ENCODE peak calls at places on chromosome 17, in four cellular contexts. S, N, V and Q are unnamed samples. For H3K4me1, the result is how much of the 10 kb centered on the place peaks cover.

GRCh38 chr17:17609121-17609520 is 17.6 kb upstream of the PEMT start:
- DNase-seq in S (no peak), N (peak), V (no peak), Q (no peak)

GRCh38 chr17:9948967-9949366 is 43.9 kb upstream of the RCVRN start:
- DNase-seq in S (no peak), N (no peak), V (no peak), Q (no peak)

GRCh38 chr17:80783971-80784370 is 207.7 kb upstream of the CHMP6 start:
- DNase-seq in S (peak), N (no peak), V (no peak), Q (no peak)

GRCh38 chr17:13522749-13523148 is 79.0 kb downstream of the HS3ST3A1 start:
- DNase-seq in S (no peak), N (no peak), V (no peak), Q (no peak)

GRCh38 chr17:76076765-76077581 is 2.0 kb upstream of the ZACN start:
- DNase-seq in S (no peak), N (peak), V (peak), Q (no peak)

GRCh38 chr17:27323538-27324212 is 29.8 kb downstream of the WSB1 start:
- DNase-seq in S (peak), N (peak), V (peak), Q (peak)

GRCh38 chr17:61482467-61482866 is 30.2 kb downstream of the TBX4 start:
- DNase-seq in S (no peak), N (no peak), V (no peak), Q (no peak)

GRCh38 chr17:10107320-10108165 is 90.9 kb downstream of the GAS7 start:
- DNase-seq in S (peak), N (no peak), V (no peak), Q (no peak)

GRCh38 chr17:48198950-48199541 is 91.5 kb downstream of the SNX11 start:
- DNase-seq in S (no peak), N (no peak), V (no peak), Q (peak)

GRCh38 chr17:38428643-38429371 is 543 bp downstream of the ARHGAP23 start:
- DNase-seq in S (peak), N (peak), V (peak), Q (no peak)

GRCh38 chr17:60390223-60390622 is 1.7 kb downstream of the USP32 start:
- DNase-seq in S (no peak), N (no peak), V (no peak), Q (no peak)

GRCh38 chr17:37818689-37819088 is 73.8 kb upstream of the HNF1B start:
- DNase-seq in S (no peak), N (no peak), V (no peak), Q (peak)

GRCh38 chr17:65560628-65561371 is 648 bp downstream of the AXIN2 start:
- DNase-seq in S (peak), N (peak), V (peak), Q (peak)

GRCh38 chr17:82678265-82678891 is 20.1 kb downstream of the RAB40B start:
- DNase-seq in S (no peak), N (no peak), V (no peak), Q (no peak)

GRCh38 chr17:77281904-77282367 is 141.2 kb downstream of the SEC14L1 start:
- DNase-seq in S (no peak), N (peak), V (peak), Q (no peak)

GRCh38 chr17:43671075-43671692 is 9.5 kb upstream of the MEOX1 start:
- DNase-seq in S (no peak), N (no peak), V (no peak), Q (peak)

GRCh38 chr17:70622382-70623260 is 453.3 kb downstream of the KCNJ2 start:
- DNase-seq in S (peak), N (peak), V (peak), Q (no peak)

DNA sequence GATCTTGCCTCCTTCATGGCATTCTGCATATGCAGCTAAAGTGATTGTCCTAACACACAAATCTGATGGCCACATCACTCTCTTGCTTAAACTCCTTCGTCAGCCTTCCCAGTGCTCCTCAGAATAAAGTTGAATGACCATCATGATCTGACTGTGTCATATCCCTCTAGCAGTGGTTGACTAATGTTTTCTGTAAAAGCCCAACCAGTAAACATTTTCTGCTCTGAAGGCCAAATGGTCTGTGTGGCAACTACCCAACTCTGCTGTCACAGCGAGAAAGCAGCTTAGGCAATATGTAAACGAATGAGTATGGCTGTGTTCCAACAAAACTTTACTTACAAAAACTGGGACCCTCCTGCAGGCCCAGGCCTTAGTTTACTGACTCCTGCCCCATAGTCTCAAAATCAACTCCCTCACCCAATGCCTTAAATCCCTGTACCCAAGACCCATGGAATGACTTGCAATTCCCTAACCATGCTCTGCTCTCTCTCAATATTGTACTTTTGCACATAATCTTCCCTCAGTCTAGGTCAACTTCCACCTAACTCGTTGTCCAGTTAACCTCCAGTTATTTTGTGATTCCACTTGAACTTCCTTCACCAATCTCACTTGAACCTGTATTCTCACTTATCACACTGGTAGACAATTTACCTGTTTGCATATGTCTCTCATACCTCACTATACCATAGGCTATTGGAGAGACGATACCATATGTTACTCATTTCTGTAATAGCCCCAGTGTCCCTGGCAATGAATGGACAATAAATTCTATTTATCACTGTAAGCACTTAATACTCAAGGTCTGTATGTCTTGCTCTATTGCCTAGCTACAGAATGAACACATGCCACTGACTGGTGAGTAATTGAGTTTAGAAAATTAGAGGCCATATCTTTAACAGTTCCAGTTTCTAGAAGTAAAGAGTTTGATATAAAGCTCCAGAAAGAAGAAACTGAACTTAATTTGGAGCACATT is 29.1 kb downstream of the TMEM100 start:
- DNase-seq in S (peak), N (no peak), V (no peak), Q (no peak)
- H3K4me1 ChIP-seq in S (under half), N (under half), V (under half), Q (under half)

GRCh38 chr17:16352838-16353701 is at the start of gene CENPV:
- DNase-seq in S (peak), N (peak), V (peak), Q (peak)
- TF ChIP-seq POLR2AphosphoS5 in S (no peak), N (peak), V (no peak), Q (no peak)

GRCh38 chr17:66571745-66572144 is 263.2 kb upstream of the CACNG5 start:
- DNase-seq in S (no peak), N (no peak), V (no peak), Q (no peak)

GRCh38 chr17:66567234-66568170 is 265.1 kb downstream of the PRKCA start:
- DNase-seq in S (peak), N (peak), V (peak), Q (peak)

GRCh38 chr17:66573078-66573477 is 261.8 kb upstream of the CACNG5 start:
- DNase-seq in S (no peak), N (no peak), V (no peak), Q (no peak)

GRCh38 chr17:66570353-66571195 is 264.3 kb upstream of the CACNG5 start:
- DNase-seq in S (no peak), N (no peak), V (no peak), Q (peak)

DNA sequence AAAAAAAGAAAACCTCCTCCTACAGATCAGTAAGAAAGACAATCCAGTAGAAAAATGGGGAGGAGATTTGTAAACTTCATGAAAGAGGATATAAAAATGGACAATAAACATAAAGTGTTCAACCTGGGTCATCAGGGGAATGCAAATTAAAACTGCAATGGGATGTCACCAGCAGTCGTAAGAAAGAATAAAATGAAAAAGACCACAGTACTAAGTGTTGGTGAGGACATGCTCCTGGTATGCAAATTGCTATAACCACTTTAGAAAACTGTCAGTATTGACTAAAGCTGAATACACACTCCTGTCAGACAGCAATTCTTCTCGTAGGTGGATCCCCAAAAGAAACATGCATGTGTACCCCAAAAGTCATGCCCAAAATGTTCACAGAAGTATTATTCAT is 265.3 kb upstream of the CACNG5 start:
- DNase-seq in S (no peak), N (no peak), V (no peak), Q (no peak)
- TF ChIP-seq CTCF in S (no peak), N (no peak), V (no peak), Q (no peak)

DNA sequence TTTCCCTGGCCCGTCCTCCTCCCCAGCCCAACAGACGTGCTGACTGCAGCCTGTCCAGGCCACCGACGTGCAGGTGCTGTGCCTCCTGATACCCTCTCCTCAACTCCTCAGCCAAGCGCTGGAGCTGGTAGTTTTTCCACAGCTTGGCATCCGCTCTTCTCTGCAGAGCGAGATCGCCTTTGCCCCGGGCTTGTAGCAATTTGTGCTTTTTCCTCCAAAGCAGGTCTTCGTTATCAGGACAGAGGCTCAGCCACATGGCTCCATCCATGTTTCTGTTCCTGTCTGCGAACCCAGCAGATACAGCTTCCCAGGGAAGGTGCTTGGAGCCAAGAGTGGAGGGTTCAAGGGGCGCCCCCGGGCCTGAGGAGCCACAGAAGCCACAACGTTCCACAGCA is 10.9 kb downstream of the CEP295NL start:
- DNase-seq in S (no peak), N (no peak), V (no peak), Q (no peak)
- H3K4me1 ChIP-seq in S (half or more), N (under half), V (under half), Q (under half)

DNA sequence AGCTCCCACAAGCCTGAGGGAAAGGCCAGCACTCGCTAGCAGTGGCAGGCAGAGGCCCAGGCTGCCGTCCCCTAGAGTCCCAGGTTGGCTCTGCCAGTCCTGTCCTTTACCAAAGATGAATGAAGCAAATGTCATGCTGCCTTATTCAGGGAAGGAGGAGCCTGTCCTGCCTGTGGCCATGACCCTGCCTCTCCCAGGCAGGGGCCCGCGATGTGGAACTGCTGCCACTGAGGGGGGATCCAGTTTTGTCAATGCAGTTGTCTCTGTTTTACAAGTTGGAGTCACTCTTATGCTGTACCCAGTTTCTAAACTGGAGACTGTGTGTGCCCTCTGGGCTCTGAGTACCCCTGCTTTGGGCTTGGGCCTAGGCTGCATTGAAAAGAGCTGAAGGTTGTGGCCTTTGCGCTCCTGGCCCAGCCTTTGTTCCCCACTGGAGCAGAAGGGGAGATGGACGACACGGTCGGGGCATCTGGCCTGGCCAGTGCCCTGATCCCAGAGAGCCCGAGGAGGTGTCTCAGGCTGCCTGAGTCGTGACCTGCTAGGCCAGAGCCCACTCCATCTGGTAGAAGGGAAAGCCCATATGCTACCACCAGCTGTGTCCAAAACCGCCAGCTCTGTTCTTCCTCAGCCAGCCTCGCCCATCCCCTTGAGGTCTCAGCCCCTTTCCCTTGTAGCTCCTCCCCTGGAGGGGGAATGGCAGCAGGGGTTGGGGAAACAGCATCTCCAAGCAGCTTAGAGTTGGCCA is 5.5 kb downstream of the LIMD2 start:
- DNase-seq in S (no peak), N (peak), V (no peak), Q (no peak)
- TF ChIP-seq POLR2AphosphoS5 in S (no peak), N (no peak), V (peak), Q (no peak)

GRCh38 chr17:57916925-57917858 is 38.0 kb downstream of the CUEDC1 start:
- DNase-seq in S (no peak), N (no peak), V (no peak), Q (no peak)
- TF ChIP-seq CTCF in S (no peak), N (peak), V (no peak), Q (no peak)